ENCODE peak calls at places on chromosomes 12 and 14, in four cellular contexts. S is CD4-positive, alpha-beta memory T cell; R is neural progenitor cell; Q is psoas muscle. U is an unnamed sample.

GRCh38 chr12:58171914-58172313 is 230.5 kb downstream of the ATP23 start:
- DNase-seq in Q (no peak), S (no peak), R (no peak), U (no peak)

GRCh38 chr12:50185975-50186663 is 18.9 kb upstream of the CERS5 start:
- DNase-seq in S (no peak), Q (no peak), R (no peak), U (peak)

GRCh38 chr14:88669346-88669745 is 106.5 kb downstream of the ZC3H14 start:
- DNase-seq in Q (no peak), R (peak), S (no peak), U (no peak)

GRCh38 chr12:125314051-125314882 is 249.0 kb downstream of the AACS start:
- DNase-seq in S (no peak), Q (no peak), R (peak), U (no peak)

GRCh38 chr12:1864867-1865266 is 44.5 kb downstream of the LRTM2 start:
- DNase-seq in R (no peak), Q (no peak), S (no peak), U (no peak)

GRCh38 chr12:50224026-50224692 is 57.0 kb upstream of the CERS5 start:
- DNase-seq in R (peak), S (peak), Q (no peak), U (no peak)

GRCh38 chr12:89901319-89901718 is 192.7 kb upstream of the ATP2B1 start:
- DNase-seq in R (peak), S (no peak), Q (no peak), U (no peak)

GRCh38 chr12:23039834-23040233 is 414.9 kb downstream of the ETNK1 start:
- DNase-seq in S (no peak), Q (no peak), R (no peak), U (no peak)

GRCh38 chr14:43022094-43022800 is 1415.6 kb downstream of the LRFN5 start:
- DNase-seq in R (no peak), S (no peak), Q (no peak), U (no peak)

GRCh38 chr14:71551291-71551955 is 380.8 kb upstream of the RGS6 start:
- DNase-seq in Q (no peak), R (no peak), S (no peak), U (no peak)

GRCh38 chr14:101501858-101502615 is 59.3 kb upstream of the DIO3 start:
- DNase-seq in R (no peak), S (no peak), Q (no peak), U (peak)

GRCh38 chr12:26880625-26881024 is 47.6 kb upstream of the ITPR2 start:
- DNase-seq in Q (no peak), S (no peak), R (no peak), U (no peak)

GRCh38 chr12:120055231-120055630 is 61.3 kb downstream of the RAB35 start:
- DNase-seq in Q (no peak), S (no peak), R (no peak), U (no peak)

GRCh38 chr12:54129028-54129903 is 59.5 kb downstream of the SMUG1 start:
- DNase-seq in Q (no peak), S (no peak), R (no peak), U (no peak)
- H3K27ac ChIP-seq in Q (no peak), S (no peak), R (no peak), U (no peak)

GRCh38 chr14:99478133-99478532 is 2.5 kb downstream of the SETD3 start:
- DNase-seq in Q (no peak), R (no peak), S (no peak), U (no peak)
- H3K27ac ChIP-seq in Q (peak), R (no peak), S (no peak), U (no peak)

GRCh38 chr12:3421191-3421590 is 69.8 kb upstream of the PRMT8 start:
- DNase-seq in R (no peak), S (no peak), Q (no peak), U (no peak)

GRCh38 chr12:3419538-3419937 is 71.5 kb upstream of the PRMT8 start:
- DNase-seq in R (peak), Q (no peak), S (no peak), U (no peak)

GRCh38 chr12:3418609-3419469 is 72.2 kb upstream of the PRMT8 start:
- DNase-seq in S (no peak), R (no peak), Q (no peak), U (no peak)

GRCh38 chr12:3420693-3421092 is 70.3 kb upstream of the PRMT8 start:
- DNase-seq in Q (no peak), R (no peak), S (no peak), U (no peak)

DNA sequence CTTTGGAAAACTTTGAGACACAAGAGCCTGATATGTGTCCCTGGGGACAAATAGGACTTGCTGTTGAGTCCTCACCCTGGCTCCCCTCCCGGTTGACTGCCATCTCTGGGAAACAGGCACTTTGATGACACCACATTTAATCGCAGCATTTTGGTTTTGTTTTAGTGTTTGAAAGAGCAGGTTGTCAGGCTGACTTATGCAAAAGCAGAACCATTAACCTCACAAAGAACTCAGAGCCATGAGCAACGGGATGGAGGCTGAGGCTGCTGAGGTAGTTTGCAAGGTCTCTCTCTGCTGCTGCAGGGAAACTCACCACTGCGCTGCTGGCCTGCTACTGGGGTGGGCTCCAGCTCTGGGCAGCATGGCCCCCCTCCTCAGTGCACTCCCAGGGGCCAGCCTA is 69.4 kb upstream of the PRMT8 start:
- DNase-seq in Q (no peak), R (no peak), S (no peak), U (no peak)
- H3K27ac ChIP-seq in Q (no peak), R (no peak), S (no peak), U (no peak)

GRCh38 chr14:60221441-60221840 is 27.6 kb upstream of the PPM1A start:
- DNase-seq in Q (no peak), R (no peak), S (no peak), U (no peak)

GRCh38 chr14:60220917-60221316 is 28.1 kb upstream of the PPM1A start:
- DNase-seq in Q (no peak), R (no peak), S (no peak), U (no peak)

GRCh38 chr14:60225268-60225667 is 23.8 kb upstream of the PPM1A start:
- DNase-seq in S (no peak), R (no peak), Q (no peak), U (no peak)

GRCh38 chr14:60220084-60220483 is 28.9 kb upstream of the PPM1A start:
- DNase-seq in Q (no peak), R (no peak), S (no peak), U (no peak)

GRCh38 chr14:60222820-60223219 is 26.2 kb upstream of the PPM1A start:
- DNase-seq in R (no peak), Q (peak), S (no peak), U (no peak)
- H3K27ac ChIP-seq in R (no peak), Q (peak), S (no peak), U (no peak)

GRCh38 chr12:8813963-8814362 is 8.5 kb upstream of the A2ML1 start:
- DNase-seq in S (no peak), R (no peak), Q (no peak), U (no peak)
- H3K27ac ChIP-seq in S (no peak), R (no peak), Q (no peak), U (no peak)

DNA sequence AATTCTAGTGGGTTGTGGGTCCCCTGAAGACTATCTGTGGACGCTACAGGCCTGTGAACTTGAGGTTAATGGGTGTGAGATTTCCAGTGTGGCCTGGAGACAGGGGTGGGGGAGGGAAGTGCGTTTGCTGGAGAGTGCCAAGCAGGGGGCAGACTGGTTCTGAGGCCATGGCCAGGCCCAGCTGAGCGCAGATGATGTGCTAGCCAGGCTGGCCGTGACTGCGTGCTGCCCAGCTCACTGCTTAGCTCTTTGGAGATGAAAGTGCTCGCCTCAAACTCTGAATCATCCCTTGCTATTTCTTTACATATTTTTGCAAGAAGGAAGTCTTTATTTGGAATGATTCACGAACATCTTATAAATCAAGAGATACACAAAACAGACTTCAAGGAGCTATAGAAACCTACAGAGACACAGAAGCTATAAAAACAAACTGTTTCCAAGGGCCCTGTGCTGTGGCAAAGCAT is 75.3 kb upstream of the PLEKHG3 start:
- DNase-seq in S (no peak), R (no peak), Q (no peak), U (peak)
- H3K27ac ChIP-seq in S (no peak), R (no peak), Q (no peak), U (peak)

GRCh38 chr14:51638071-51638944 is 13.4 kb upstream of the FRMD6 start:
- DNase-seq in R (peak), Q (no peak), S (no peak), U (peak)

GRCh38 chr14:51644215-51644969 is 7.3 kb upstream of the FRMD6 start:
- DNase-seq in R (no peak), Q (no peak), S (no peak), U (no peak)

GRCh38 chr14:51643137-51643536 is 8.6 kb upstream of the FRMD6 start:
- DNase-seq in S (no peak), Q (no peak), R (no peak), U (no peak)

GRCh38 chr14:51636109-51636508 is 15.6 kb upstream of the FRMD6 start:
- DNase-seq in Q (no peak), R (no peak), S (no peak), U (no peak)

DNA sequence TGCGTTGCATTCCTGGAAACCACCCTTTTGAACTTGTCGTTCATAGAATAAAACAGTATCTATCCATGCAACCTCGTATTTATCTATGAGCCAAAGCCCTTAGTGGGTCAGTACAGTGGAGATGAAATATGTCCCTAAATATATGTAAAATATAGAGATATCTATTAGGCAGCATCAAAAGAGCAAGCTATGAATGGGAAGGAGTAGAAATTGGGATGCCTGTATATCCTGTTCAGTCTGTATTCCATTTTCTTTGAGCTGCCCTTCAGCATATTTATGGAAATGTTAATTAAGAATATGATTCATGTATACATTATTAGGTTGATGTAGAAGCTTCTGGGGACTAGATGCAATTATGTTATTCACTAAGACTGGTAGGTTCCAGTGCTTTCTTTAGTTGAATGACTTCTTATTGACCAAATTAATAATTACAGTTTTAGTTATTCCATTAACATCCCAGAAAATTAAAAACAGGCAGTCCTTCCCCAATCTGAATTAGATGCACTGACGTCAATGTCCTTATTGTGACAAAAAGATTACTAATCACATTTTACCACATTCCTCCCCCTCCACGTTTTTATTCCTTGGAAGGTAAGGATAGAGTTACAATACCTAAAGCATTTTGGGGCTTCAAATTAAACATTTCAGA is 11.9 kb upstream of the FRMD6 start:
- DNase-seq in Q (no peak), S (no peak), R (no peak), U (no peak)
- H3K27ac ChIP-seq in Q (no peak), S (no peak), R (no peak), U (no peak)

GRCh38 chr12:11555195-11555594 is 94.3 kb upstream of the ETV6 start:
- DNase-seq in R (no peak), Q (no peak), S (no peak), U (no peak)
- H3K27ac ChIP-seq in R (no peak), Q (no peak), S (no peak), U (no peak)

GRCh38 chr12:16163891-16164290 is 113.6 kb downstream of the SLC15A5 start:
- DNase-seq in R (no peak), Q (no peak), S (no peak), U (no peak)

GRCh38 chr12:16171348-16171747 is 106.1 kb downstream of the SLC15A5 start:
- DNase-seq in Q (no peak), S (no peak), R (no peak), U (no peak)

GRCh38 chr12:16166563-16167470 is 110.7 kb downstream of the SLC15A5 start:
- DNase-seq in S (no peak), R (no peak), Q (no peak), U (no peak)

GRCh38 chr12:16168078-16168477 is 109.4 kb downstream of the SLC15A5 start:
- DNase-seq in Q (no peak), S (no peak), R (no peak), U (no peak)

GRCh38 chr12:16165506-16165905 is 112.0 kb downstream of the SLC15A5 start:
- DNase-seq in Q (peak), S (no peak), R (peak), U (no peak)
- H3K27ac ChIP-seq in Q (no peak), S (no peak), R (no peak), U (no peak)

U was measured in SJSA1.